ENCODE peak calls at places on chromosomes 16 and 17, in ten cellular contexts. P, L, X, U, O, E, R, S, D and Z are unnamed samples. For H3K27me3 and H3K4me1, the result is how much of the 10 kb centered on the place peaks cover.

GRCh38 chr16:57689772-57690558 is 4.6 kb upstream of the DRC7 start:
- DNase-seq in P (no peak), L (no peak), X (peak), U (no peak), O (no peak), E (no peak), R (no peak), S (peak), D (no peak), Z (no peak)

GRCh38 chr16:55775857-55776256 is 57.0 kb downstream of the CES1 start:
- DNase-seq in P (no peak), L (no peak), X (no peak), U (no peak), O (no peak), E (no peak), R (no peak), S (no peak), D (no peak), Z (no peak)

GRCh38 chr17:70071127-70071526 is 3.9 kb upstream of the KCNJ16 start:
- DNase-seq in P (no peak), L (no peak), X (no peak), U (no peak), O (no peak), E (no peak), R (no peak), S (no peak), D (no peak), Z (no peak)

GRCh38 chr16:57863434-57864160 is 61.3 kb upstream of the KIFC3 start:
- DNase-seq in P (peak), L (peak), X (no peak), U (peak), O (peak), E (peak), R (peak), S (no peak), D (peak), Z (peak)

GRCh38 chr17:28567604-28568003 is 3.7 kb downstream of the PIGS start:
- DNase-seq in P (no peak), L (no peak), X (no peak), U (no peak), O (no peak), E (no peak), R (no peak), S (no peak), D (no peak), Z (no peak)

GRCh38 chr17:27879987-27880608 is 13.1 kb downstream of the LYRM9 start:
- DNase-seq in P (peak), L (peak), X (peak), U (peak), O (peak), E (peak), R (peak), S (peak), D (peak), Z (peak)

GRCh38 chr17:19978206-19978802 is 676 bp upstream of the AKAP10 start:
- DNase-seq in P (no peak), L (no peak), X (peak), U (no peak), O (no peak), E (peak), R (no peak), S (no peak), D (peak), Z (no peak)

GRCh38 chr17:27747462-27748359 is 52.6 kb downstream of the NOS2 start:
- DNase-seq in P (peak), L (no peak), X (no peak), U (no peak), O (peak), E (no peak), R (no peak), S (no peak), D (peak), Z (no peak)

GRCh38 chr16:1180772-1181714 is 28.1 kb downstream of the CACNA1H start:
- DNase-seq in P (no peak), L (no peak), X (no peak), U (peak), O (peak), E (no peak), R (no peak), S (no peak), D (no peak), Z (peak)

GRCh38 chr17:64938925-64939474 is 19.7 kb upstream of the LRRC37A3 start:
- DNase-seq in P (peak), L (peak), X (no peak), U (no peak), O (peak), E (peak), R (no peak), S (peak), D (peak), Z (peak)

GRCh38 chr16:52068447-52069074 is 478.4 kb downstream of the TOX3 start:
- DNase-seq in P (peak), L (no peak), X (no peak), U (no peak), O (peak), E (no peak), R (no peak), S (no peak), D (peak), Z (no peak)

GRCh38 chr17:60135160-60135950 is 14.4 kb upstream of the CA4 start:
- DNase-seq in P (no peak), L (peak), X (peak), U (peak), O (peak), E (peak), R (peak), S (peak), D (peak), Z (peak)

GRCh38 chr16:82425661-82426060 is 201.1 kb upstream of the CDH13 start:
- DNase-seq in P (no peak), L (no peak), X (no peak), U (no peak), O (no peak), E (no peak), R (no peak), S (no peak), D (no peak), Z (no peak)

GRCh38 chr16:47018223-47018891 is 44.9 kb upstream of the DNAJA2 start:
- DNase-seq in P (no peak), L (no peak), X (no peak), U (no peak), O (peak), E (peak), R (peak), S (peak), D (peak), Z (no peak)

GRCh38 chr17:37527249-37527851 is 37.7 kb downstream of the DUSP14 start:
- DNase-seq in P (no peak), L (no peak), X (peak), U (no peak), O (peak), E (no peak), R (no peak), S (no peak), D (no peak), Z (no peak)

GRCh38 chr16:84524346-84524920 is 20.0 kb upstream of the MEAK7 start:
- DNase-seq in P (no peak), L (no peak), X (no peak), U (no peak), O (no peak), E (no peak), R (no peak), S (no peak), D (no peak), Z (no peak)

GRCh38 chr17:38702166-38702899 is 2.7 kb upstream of the MLLT6 start:
- DNase-seq in P (no peak), L (peak), X (peak), U (peak), O (peak), E (peak), R (peak), S (peak), D (peak), Z (peak)

GRCh38 chr17:2571523-2572303 is 21.7 kb upstream of the PAFAH1B1 start:
- DNase-seq in P (no peak), L (no peak), X (no peak), U (no peak), O (no peak), E (no peak), R (no peak), S (no peak), D (no peak), Z (no peak)

GRCh38 chr16:85553436-85554113 is 59.5 kb upstream of the GSE1 start:
- DNase-seq in P (no peak), L (peak), X (peak), U (peak), O (no peak), E (peak), R (no peak), S (peak), D (peak), Z (peak)

GRCh38 chr17:28467456-28468025 is 5.9 kb upstream of the SLC13A2 start:
- DNase-seq in P (no peak), L (no peak), X (no peak), U (no peak), O (no peak), E (no peak), R (no peak), S (no peak), D (no peak), Z (no peak)

DNA sequence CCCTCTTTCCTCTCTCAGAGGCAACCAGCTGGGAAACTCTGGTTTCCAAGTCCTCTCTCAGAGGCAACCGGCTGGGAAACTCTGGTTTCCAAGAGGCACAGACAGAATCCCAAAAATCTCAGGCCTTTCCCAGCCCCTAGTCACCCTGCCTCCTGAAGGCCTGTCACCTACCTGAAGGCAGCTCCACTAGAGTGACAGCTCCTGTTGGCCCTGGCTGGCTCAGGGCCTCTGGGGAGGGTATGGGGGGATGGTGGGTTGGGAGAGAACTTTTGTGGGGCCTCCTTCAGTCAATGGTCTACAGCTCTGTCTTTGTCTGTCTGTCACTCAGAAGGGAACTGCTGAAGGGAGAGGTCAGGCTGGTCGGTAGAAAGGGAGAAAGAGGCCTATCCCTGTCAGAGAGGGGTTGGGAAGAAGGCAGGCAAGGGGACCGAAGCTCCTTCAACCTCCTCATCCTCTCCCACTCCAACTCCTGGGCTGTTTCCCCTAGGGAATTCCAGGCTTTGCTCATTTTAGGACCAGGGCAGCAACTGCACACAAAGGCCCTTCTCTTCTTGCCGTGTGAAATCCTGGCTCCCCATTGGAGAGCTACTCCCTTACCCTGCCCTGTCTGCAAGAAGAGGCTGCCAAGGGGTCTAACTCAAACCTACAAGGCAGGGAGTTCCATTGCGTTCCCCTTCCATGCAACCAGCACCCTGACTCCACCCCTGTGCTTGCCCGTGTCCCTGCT is 23.6 kb downstream of the COPZ2 start:
- DNase-seq in P (no peak), L (no peak), X (no peak), U (no peak), O (peak), E (no peak), R (no peak), S (no peak), D (peak), Z (no peak)
- H3K27me3 ChIP-seq in P (under half), L (under half), X (under half), U (under half), O (under half), E (under half), R (under half), S (under half), D (under half), Z (under half)

DNA sequence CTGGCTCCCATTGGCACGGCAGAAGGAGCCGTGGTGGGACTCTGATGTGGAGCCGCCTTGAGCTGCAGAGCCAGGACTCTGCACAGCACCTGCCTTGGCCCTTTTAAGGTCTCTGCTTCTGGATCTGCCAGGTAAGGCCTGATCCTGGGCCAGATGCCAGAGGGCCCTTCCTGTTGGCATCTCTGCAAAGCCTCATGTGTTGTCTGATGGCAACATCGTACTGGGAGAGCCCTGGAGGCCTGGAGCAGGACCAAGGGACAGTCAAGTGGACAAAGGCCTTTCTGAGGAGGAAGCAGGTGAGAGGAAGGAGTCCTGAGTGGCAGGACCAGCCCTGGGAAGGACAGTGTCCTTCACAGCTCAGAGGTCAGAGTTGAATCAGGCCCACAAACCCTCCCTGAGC is 26.1 kb downstream of the SOCS1 start:
- DNase-seq in P (no peak), L (no peak), X (no peak), U (no peak), O (no peak), E (no peak), R (peak), S (no peak), D (no peak), Z (no peak)
- H3K4me1 ChIP-seq in P (under half), L (under half), X (half or more), U (under half), O (under half), E (under half), R (under half), S (half or more), D (under half), Z (under half)

DNA sequence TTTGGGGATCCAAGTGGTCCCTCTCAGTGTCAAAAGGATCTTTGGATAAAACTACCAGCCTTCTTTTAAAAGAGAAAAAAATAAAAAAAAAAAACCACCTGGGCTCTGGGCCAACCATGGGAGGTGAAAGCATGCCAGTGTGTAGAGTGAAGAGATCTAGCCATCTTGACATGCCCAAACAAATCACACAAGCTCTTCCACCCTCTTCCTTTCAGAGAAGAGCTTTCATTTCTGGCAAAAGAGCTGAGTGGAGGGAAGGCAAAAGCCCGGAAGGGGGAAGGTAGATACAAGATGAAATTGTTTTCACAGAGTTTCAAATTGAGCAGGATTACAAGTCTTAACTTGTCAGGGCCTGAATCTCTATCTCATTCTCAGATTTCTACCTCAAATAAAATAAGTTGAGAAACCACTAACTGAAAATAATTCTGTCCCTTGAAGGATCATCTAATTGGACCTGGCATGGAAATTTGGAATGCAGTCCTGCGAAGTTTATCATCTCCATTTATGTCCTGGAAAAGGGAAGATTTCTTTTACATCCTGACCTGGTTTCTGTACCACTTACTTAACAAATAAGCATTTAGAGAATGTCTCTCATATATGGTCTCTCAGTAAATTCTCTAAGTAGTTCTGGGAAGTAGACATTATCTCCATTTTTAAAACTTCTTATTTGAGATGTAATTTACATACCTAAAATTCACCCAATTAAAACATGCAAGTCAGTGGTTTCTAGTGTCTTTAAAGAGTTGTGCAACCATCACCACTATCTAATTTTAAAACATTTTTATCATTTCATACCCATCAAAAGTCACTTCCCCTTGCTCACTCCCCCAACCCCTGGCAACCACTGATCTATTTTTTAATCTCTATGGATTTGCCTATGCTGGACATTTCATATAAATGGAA is 93.6 kb downstream of the TANGO6 start:
- DNase-seq in P (no peak), L (no peak), X (no peak), U (no peak), O (no peak), E (no peak), R (peak), S (no peak), D (no peak), Z (no peak)
- H3K27ac ChIP-seq in P (no peak), L (no peak), X (no peak), U (peak), O (peak), E (no peak), R (peak), S (no peak), D (no peak), Z (no peak)

DNA sequence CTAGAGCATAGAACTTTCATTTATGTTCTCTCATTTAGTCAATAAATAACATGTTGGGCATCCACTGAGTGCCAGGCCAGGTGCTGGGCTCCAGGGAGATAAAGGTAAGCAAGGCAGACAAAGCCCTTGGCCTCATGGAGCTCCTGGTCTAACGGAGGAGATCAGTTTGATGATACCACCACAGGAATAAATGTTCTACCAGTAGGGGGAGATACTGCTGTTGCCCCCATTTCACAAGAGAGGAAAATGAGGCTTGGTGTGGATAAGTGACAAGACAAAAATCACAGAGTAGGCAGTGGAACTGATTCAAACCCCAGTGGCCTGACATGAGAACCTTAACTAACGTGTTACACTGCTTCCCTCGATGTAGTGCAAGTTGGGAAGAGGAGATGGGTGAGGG is 80.4 kb upstream of the ERCC4 start:
- DNase-seq in P (no peak), L (no peak), X (no peak), U (no peak), O (no peak), E (no peak), R (no peak), S (no peak), D (no peak), Z (no peak)
- H3K27me3 ChIP-seq in P (under half), L (under half), X (under half), U (under half), O (under half), E (under half), R (under half), S (under half), D (under half), Z (under half)

DNA sequence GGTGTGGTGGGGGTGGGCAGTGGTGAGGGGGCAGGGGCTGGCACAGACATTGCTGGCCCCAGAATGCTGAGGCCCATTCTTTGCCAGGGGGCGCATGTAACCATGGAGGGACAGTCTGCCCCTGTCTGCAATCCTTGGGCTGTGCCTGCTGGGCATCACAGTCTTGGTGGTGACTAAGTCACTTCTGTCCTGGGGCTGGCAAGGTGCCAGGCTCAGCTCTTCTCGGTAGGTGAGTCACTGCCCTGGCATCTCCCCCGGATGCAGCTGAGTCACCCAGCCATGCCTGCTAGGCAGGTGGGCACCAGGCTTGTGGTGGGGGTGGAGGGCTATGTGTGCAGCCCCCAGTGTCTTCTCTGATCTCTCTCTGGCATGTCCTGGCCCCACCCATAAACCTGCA is 5.6 kb downstream of the RARA start:
- DNase-seq in P (no peak), L (peak), X (peak), U (peak), O (no peak), E (peak), R (peak), S (peak), D (no peak), Z (peak)
- H3K4me1 ChIP-seq in P (under half), L (half or more), X (under half), U (under half), O (under half), E (half or more), R (half or more), S (half or more), D (under half), Z (half or more)

DNA sequence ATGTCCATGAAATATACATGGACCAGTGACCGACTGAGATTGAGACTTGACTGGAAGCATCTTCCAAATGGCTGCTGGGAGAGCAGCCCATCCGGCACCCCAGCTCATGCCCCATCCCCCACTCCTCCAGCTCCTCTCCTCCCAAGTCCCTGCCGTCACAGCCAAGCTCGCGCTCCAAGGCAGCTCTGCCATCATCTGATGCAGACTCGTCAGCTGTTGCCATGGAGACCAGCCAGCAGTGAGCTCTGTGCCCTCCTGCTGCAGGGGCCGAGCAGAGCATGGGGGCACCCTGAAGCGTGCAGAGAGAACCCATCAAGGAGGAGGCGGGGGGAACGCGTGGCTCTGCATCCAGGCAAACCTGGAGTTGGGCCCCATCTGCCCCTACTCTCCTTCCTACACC is 74.5 kb upstream of the TNRC6C start:
- DNase-seq in P (no peak), L (no peak), X (peak), U (no peak), O (peak), E (peak), R (no peak), S (peak), D (peak), Z (peak)
- H3K27ac ChIP-seq in P (no peak), L (no peak), X (peak), U (no peak), O (no peak), E (no peak), R (no peak), S (peak), D (no peak), Z (no peak)